ENCODE peak calls at places on chromosomes 16 and 17, in six cellular contexts. S is PC-3, R is keratinocyte, N is cardiac muscle cell, P is esophagus muscularis mucosa, W is mucosa of descending colon. F is an unnamed sample.

GRCh38 chr17:63545302-63545928 is 4.9 kb upstream of the DCAF7 start:
- DNase-seq in S (peak), R (no peak), N (no peak), P (no peak), W (no peak), F (no peak)

GRCh38 chr17:497587-498034 is 145.0 kb upstream of the RPH3AL start:
- DNase-seq in S (no peak), R (no peak), N (no peak), P (no peak), W (no peak), F (no peak)

GRCh38 chr16:57585051-57585687 is 42.7 kb downstream of the ADGRG5 start:
- DNase-seq in S (no peak), R (no peak), N (no peak), P (no peak), W (no peak), F (no peak)

GRCh38 chr16:49455991-49456745 is 82.6 kb downstream of the C16orf78 start:
- DNase-seq in S (no peak), R (no peak), N (no peak), P (no peak), W (no peak), F (no peak)

GRCh38 chr17:34259151-34259550 is 4.1 kb downstream of the CCL2 start:
- DNase-seq in S (no peak), R (no peak), N (no peak), P (no peak), W (no peak), F (no peak)

GRCh38 chr17:51860934-51861561 is 297.5 kb downstream of the CA10 start:
- DNase-seq in S (peak), R (peak), N (peak), P (no peak), W (no peak), F (peak)

GRCh38 chr17:18978655-18979054 is 25.9 kb downstream of the FAM83G start:
- DNase-seq in S (no peak), R (no peak), N (no peak), P (no peak), W (no peak), F (no peak)

GRCh38 chr17:30299000-30299399 is 7.3 kb upstream of the BLMH start:
- DNase-seq in S (peak), R (no peak), N (no peak), P (no peak), W (no peak), F (peak)

GRCh38 chr16:4839942-4840341 is 7.1 kb downstream of the GLYR1 start:
- DNase-seq in S (no peak), R (no peak), N (no peak), P (no peak), W (no peak), F (peak)

GRCh38 chr16:85759631-85760419 is 8.9 kb upstream of the C16orf74 start:
- DNase-seq in S (peak), R (no peak), N (no peak), P (no peak), W (peak), F (peak)

GRCh38 chr16:57185446-57185944 is 344 bp downstream of the PSME3IP1 start:
- DNase-seq in S (peak), R (no peak), N (peak), P (no peak), W (peak), F (peak)

GRCh38 chr16:30894540-30895368 is 877 bp upstream of the BCL7C start:
- DNase-seq in S (peak), R (no peak), N (no peak), P (no peak), W (no peak), F (peak)

GRCh38 chr17:61416540-61417363 is 17.1 kb downstream of the TBX2 start:
- DNase-seq in S (peak), R (no peak), N (peak), P (peak), W (peak), F (peak)

GRCh38 chr16:80273635-80274538 is 266.9 kb upstream of the DYNLRB2 start:
- DNase-seq in S (no peak), R (peak), N (no peak), P (no peak), W (no peak), F (peak)

GRCh38 chr17:77090476-77090875 is 50.3 kb upstream of the SEC14L1 start:
- DNase-seq in S (no peak), R (no peak), N (no peak), P (no peak), W (peak), F (no peak)

GRCh38 chr16:25676820-25677219 is 14.9 kb upstream of the HS3ST4 start:
- DNase-seq in S (no peak), R (no peak), N (no peak), P (no peak), W (no peak), F (no peak)

GRCh38 chr16:87435399-87436224 is 43.5 kb downstream of the MAP1LC3B start:
- DNase-seq in S (peak), R (peak), N (no peak), P (no peak), W (no peak), F (peak)

GRCh38 chr17:34371405-34371804 is 8.4 kb upstream of the CCL1 start:
- DNase-seq in S (no peak), R (no peak), N (no peak), P (no peak), W (no peak), F (no peak)

GRCh38 chr17:49723423-49723822 is 15.7 kb upstream of the SLC35B1 start:
- DNase-seq in S (no peak), R (no peak), N (peak), P (peak), W (no peak), F (no peak)

GRCh38 chr17:48644159-48644558 is 18.0 kb upstream of the HOXB9 start:
- DNase-seq in S (no peak), R (no peak), N (no peak), P (no peak), W (no peak), F (no peak)

GRCh38 chr17:48644910-48645557 is 18.9 kb upstream of the HOXB9 start:
- DNase-seq in S (no peak), R (no peak), N (no peak), P (no peak), W (no peak), F (no peak)

GRCh38 chr17:48646183-48647102 is 20.3 kb upstream of the HOXB9 start:
- DNase-seq in S (no peak), R (no peak), N (no peak), P (no peak), W (peak), F (no peak)

GRCh38 chr17:48647103-48647963 is 21.2 kb upstream of the HOXB9 start:
- DNase-seq in S (no peak), R (no peak), N (no peak), P (no peak), W (peak), F (no peak)

DNA sequence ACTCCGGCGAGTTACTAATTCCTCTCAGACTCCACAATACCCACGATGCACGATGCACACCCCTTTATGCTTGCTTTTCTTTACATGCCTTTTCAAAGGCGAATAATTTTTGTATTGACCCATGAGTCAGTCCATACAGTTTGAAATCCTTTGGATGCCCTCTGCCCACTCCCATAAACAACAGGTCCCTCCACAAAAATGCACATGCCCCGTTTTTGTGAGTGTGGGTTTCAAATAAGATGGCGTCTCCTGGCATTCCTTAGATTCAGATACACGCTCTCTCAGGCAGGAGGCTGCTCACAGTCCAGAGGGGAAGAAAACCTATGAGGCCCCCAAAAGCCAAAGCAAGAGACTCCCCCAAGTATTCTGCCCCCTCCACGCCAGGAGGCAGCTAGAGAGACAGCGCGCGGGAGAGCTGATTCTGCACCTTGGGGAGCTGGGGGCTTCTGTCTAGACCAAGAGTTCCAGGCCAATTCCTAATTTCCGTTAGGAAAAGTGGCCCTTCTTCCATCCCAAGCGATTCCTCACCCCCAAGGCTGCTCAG is 19.6 kb upstream of the HOXB9 start:
- DNase-seq in S (no peak), R (no peak), N (no peak), P (no peak), W (no peak), F (no peak)
- H3K4me3 ChIP-seq in S (no peak), R (no peak), N (no peak), P (no peak), W (peak), F (no peak)

DNA sequence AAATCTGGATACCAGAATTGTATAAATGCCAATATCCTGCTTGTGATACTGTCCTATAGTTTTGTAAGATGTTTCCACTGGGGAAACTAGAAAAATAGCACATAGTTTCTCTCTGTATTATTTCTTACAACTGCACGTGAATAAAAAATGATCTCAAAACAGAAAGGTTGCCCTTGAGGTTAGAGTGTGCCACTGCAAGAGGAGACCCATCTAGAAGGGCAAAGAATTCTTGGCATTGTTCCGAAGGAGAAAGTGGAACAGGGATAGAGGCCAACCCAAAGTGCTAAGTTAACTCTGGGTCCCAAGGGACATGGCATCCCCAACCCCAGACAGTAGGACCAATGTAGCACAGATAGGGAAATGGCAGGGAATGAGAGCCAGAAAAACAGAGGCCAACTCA is 477.5 kb upstream of the HSBP1 start:
- DNase-seq in S (no peak), R (no peak), N (no peak), P (no peak), W (no peak), F (no peak)
- TF ChIP-seq CTCF in S (no peak), R (no peak), N (no peak), P (no peak), W (no peak), F (no peak)

GRCh38 chr17:80068301-80069160 is 32.1 kb downstream of the CCDC40 start:
- DNase-seq in S (peak), R (no peak), N (no peak), P (no peak), W (no peak), F (no peak)
- H3K4me3 ChIP-seq in S (no peak), R (no peak), N (no peak), P (peak), W (no peak), F (no peak)

DNA sequence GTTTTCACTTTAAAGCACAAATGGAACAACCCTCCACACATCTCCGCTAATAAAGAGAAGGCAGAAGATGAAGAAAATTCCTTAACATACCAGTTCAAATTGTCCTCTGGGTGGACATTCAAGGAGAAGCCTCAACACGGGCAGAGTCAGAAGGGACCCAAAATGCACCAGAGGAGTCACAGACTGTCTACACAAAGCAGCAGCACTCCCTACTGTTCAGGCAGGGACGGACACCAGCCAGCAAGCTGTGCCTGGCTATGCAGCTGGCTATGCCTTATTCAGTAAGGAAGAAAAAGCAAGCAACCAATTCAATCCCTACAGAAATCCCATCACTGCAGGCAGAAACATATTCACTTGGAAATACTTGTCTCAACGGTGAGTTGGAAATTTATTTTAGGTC is 8.1 kb downstream of the DNAJC7 start:
- DNase-seq in S (no peak), R (no peak), N (no peak), P (no peak), W (no peak), F (peak)
- TF ChIP-seq CTCF in S (peak), R (peak), N (peak), P (peak), W (no peak), F (peak)

GRCh38 chr17:32508926-32509325 is 22.1 kb downstream of the CDK5R1 start:
- DNase-seq in S (no peak), R (no peak), N (no peak), P (no peak), W (no peak), F (no peak)

GRCh38 chr17:32502710-32503109 is 15.9 kb downstream of the CDK5R1 start:
- DNase-seq in S (no peak), R (no peak), N (no peak), P (no peak), W (peak), F (no peak)

GRCh38 chr17:32503251-32504165 is 16.7 kb downstream of the CDK5R1 start:
- DNase-seq in S (peak), R (no peak), N (no peak), P (no peak), W (peak), F (peak)

GRCh38 chr17:32502013-32502412 is 15.2 kb downstream of the CDK5R1 start:
- DNase-seq in S (no peak), R (no peak), N (no peak), P (no peak), W (peak), F (no peak)

DNA sequence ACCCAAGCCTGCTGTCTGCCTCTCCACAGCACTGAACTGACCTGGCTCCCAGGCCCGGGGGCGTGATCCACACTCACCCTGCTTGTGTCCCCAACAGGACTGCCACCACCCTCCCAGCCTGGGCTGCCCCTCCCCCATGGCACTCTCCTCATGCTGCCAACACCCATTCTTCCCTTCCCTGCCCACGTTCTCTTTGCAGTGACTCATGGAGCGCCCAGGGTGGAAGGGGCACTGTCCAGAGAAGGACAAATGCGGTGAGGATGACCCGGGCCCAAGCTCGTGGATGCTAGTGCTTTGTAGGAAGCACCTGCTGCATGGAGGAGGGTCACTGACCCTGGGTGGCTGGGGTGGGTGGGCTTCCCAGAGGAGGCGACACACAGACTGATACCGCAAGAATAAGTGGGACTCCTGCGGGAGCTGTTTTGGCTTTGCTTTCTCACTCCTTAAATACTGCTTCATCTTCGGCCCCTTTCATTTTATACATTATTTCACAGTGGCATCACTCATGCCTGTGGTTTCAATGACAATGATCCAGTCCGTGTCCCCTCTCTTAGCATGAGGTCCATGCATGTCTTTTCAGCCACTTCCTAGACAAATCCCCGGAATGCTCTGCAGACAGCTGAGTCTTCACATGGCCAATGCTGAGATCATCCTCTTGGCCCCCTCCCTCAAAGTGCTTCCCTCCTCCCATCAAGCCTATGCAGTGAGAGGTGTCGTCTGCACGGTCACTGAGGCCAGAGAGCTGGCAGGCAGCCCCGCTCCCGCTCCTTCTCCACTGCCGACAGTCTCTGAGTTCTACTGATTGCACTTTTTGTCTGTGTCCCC is 17.6 kb downstream of the CDK5R1 start:
- DNase-seq in S (no peak), R (no peak), N (no peak), P (no peak), W (peak), F (peak)
- H3K4me3 ChIP-seq in S (no peak), R (no peak), N (no peak), P (no peak), W (no peak), F (no peak)

GRCh38 chr17:82351713-82352488 is 7.1 kb upstream of the TEX19 start:
- DNase-seq in S (peak), R (no peak), N (peak), P (peak), W (peak), F (peak)

GRCh38 chr17:82351254-82351712 is 7.8 kb upstream of the TEX19 start:
- DNase-seq in S (no peak), R (no peak), N (no peak), P (no peak), W (peak), F (no peak)

GRCh38 chr17:82349287-82349701 is 9.8 kb upstream of the TEX19 start:
- DNase-seq in S (no peak), R (no peak), N (no peak), P (no peak), W (peak), F (no peak)

GRCh38 chr17:82348866-82349265 is 10.2 kb upstream of the TEX19 start:
- DNase-seq in S (no peak), R (no peak), N (no peak), P (no peak), W (no peak), F (no peak)

GRCh38 chr17:82350182-82351030 is 8.6 kb upstream of the TEX19 start:
- DNase-seq in S (no peak), R (no peak), N (no peak), P (no peak), W (peak), F (no peak)
- TF ChIP-seq CTCF in S (no peak), R (no peak), N (no peak), P (no peak), W (no peak), F (no peak)

GRCh38 chr17:46085522-46085921 is 86.5 kb downstream of the STH start:
- DNase-seq in S (no peak), R (no peak), N (no peak), P (no peak), W (no peak), F (no peak)
- H3K4me3 ChIP-seq in S (no peak), R (no peak), N (no peak), P (no peak), W (no peak), F (no peak)

GRCh38 chr17:5126719-5127488 is 11.1 kb downstream of the USP6 start:
- DNase-seq in S (no peak), R (no peak), N (no peak), P (peak), W (no peak), F (no peak)

GRCh38 chr17:5120036-5120435 is 4.2 kb downstream of the USP6 start:
- DNase-seq in S (no peak), R (no peak), N (no peak), P (no peak), W (no peak), F (no peak)

GRCh38 chr17:5121186-5121841 is 5.5 kb downstream of the USP6 start:
- DNase-seq in S (no peak), R (no peak), N (no peak), P (no peak), W (no peak), F (no peak)

GRCh38 chr17:5123343-5124124 is 7.7 kb downstream of the USP6 start:
- DNase-seq in S (no peak), R (no peak), N (no peak), P (no peak), W (no peak), F (no peak)

GRCh38 chr17:5122586-5123342 is 6.9 kb downstream of the USP6 start:
- DNase-seq in S (no peak), R (no peak), N (peak), P (no peak), W (no peak), F (no peak)
- TF ChIP-seq CTCF in S (no peak), R (no peak), N (no peak), P (no peak), W (no peak), F (no peak)

GRCh38 chr16:84726079-84726669 is 26.4 kb downstream of the USP10 start:
- DNase-seq in S (peak), R (no peak), N (peak), P (peak), W (peak), F (peak)
- H3K4me3 ChIP-seq in S (peak), R (no peak), N (no peak), P (peak), W (no peak), F (no peak)

GRCh38 chr17:28402224-28402630 is 3.8 kb downstream of the SLC46A1 start:
- DNase-seq in S (peak), R (no peak), N (no peak), P (no peak), W (no peak), F (peak)
- TF ChIP-seq CTCF in S (no peak), R (no peak), N (no peak), P (no peak), W (no peak), F (no peak)